ENCODE peak calls at places on chromosomes 6 and 20, in four cellular contexts. C is uterus, K is IMR-90, V is neuronal stem cell. S is an unnamed sample.
A peak's percentile ranks its signal among the peaks of the same experiment; 100 is the strongest.

GRCh38 chr6:56168601-56169000 is 78.8 kb downstream of the COL21A1 start:
- DNase-seq in C (no peak), K (no peak), V (no peak), S (no peak)

GRCh38 chr20:38229376-38230252 is 30.9 kb downstream of the KIAA1755 start:
- DNase-seq in C (no peak), K (no peak), V (no peak), S (no peak)

GRCh38 chr20:41563087-41563486 is 55.1 kb downstream of the CHD6 start:
- DNase-seq in C (no peak), K (peak; percentile 24), V (no peak), S (no peak)

GRCh38 chr6:16800942-16801341 is 39.7 kb upstream of the ATXN1 start:
- DNase-seq in C (no peak), K (peak; percentile 58), V (no peak), S (no peak)

GRCh38 chr6:3838992-3839867 is 9.9 kb upstream of the FAM50B start:
- DNase-seq in C (no peak), K (peak; percentile 57), V (no peak), S (no peak)

GRCh38 chr20:24364464-24364863 is 105.0 kb upstream of the SYNDIG1 start:
- DNase-seq in C (no peak), K (no peak), V (no peak), S (no peak)

GRCh38 chr6:150764638-150765456 is 100.7 kb upstream of the MTHFD1L start:
- DNase-seq in C (no peak), K (no peak), V (no peak), S (no peak)

GRCh38 chr6:100891079-100891478 is 9.9 kb upstream of the ASCC3 start:
- DNase-seq in C (no peak), K (no peak), V (no peak), S (no peak)

GRCh38 chr6:13863699-13864155 is 49.4 kb upstream of the MCUR1 start:
- DNase-seq in C (no peak), K (no peak), V (no peak), S (no peak)

GRCh38 chr6:39804666-39805065 is 12.5 kb downstream of the DAAM2 start:
- DNase-seq in C (no peak), K (peak; percentile 77), V (no peak), S (no peak)

GRCh38 chr6:169652896-169653295 is 48.9 kb downstream of the WDR27 start:
- DNase-seq in C (no peak), K (no peak), V (no peak), S (no peak)

GRCh38 chr20:37226889-37227288 is 34.7 kb downstream of the GHRH start:
- DNase-seq in C (peak; percentile 39), K (peak; percentile 21), V (no peak), S (peak; percentile 58)

GRCh38 chr6:146590492-146590891 is 8.3 kb upstream of the ADGB start:
- DNase-seq in C (no peak), K (no peak), V (no peak), S (no peak)

GRCh38 chr6:137840252-137840651 is 26.8 kb upstream of the TNFAIP3 start:
- DNase-seq in C (no peak), K (no peak), V (no peak), S (no peak)

GRCh38 chr6:38262041-38262440 is 377.7 kb downstream of the BTBD9 start:
- DNase-seq in C (no peak), K (peak; percentile 92), V (peak; percentile 35), S (no peak)

GRCh38 chr6:32969685-32970412 is 1.5 kb downstream of the BRD2 start:
- DNase-seq in C (peak; percentile 96), K (peak; percentile 97), V (peak; percentile 86), S (peak; percentile 81)

GRCh38 chr6:159107451-159108260 is 61.5 kb upstream of the FNDC1 start:
- DNase-seq in C (no peak), K (no peak), V (no peak), S (no peak)

GRCh38 chr6:125191916-125192609 is 38.5 kb downstream of the TPD52L1 start:
- DNase-seq in C (peak; percentile 37), K (peak; percentile 88), V (peak; percentile 31), S (peak; percentile 64)

GRCh38 chr20:45779011-45779915 is 12.4 kb downstream of the WFDC3 start:
- DNase-seq in C (peak; percentile 97), K (peak; percentile 100), V (no peak), S (peak; percentile 90)

GRCh38 chr6:109008061-109008460 is 86.6 kb downstream of the SESN1 start:
- DNase-seq in C (no peak), K (no peak), V (no peak), S (no peak)

GRCh38 chr6:109008951-109009760 is 85.5 kb downstream of the SESN1 start:
- DNase-seq in C (peak; percentile 93), K (peak; percentile 82), V (peak; percentile 89), S (peak; percentile 96)

GRCh38 chr6:109008537-109008950 is 86.1 kb downstream of the SESN1 start:
- DNase-seq in C (no peak), K (peak; percentile 55), V (no peak), S (no peak)

GRCh38 chr6:109007521-109007920 is 87.1 kb downstream of the SESN1 start:
- DNase-seq in C (no peak), K (no peak), V (no peak), S (no peak)

GRCh38 chr6:109006818-109007217 is 87.8 kb downstream of the SESN1 start:
- DNase-seq in C (no peak), K (no peak), V (no peak), S (no peak)
- H3K4me3 ChIP-seq in C (no peak overlapping the region), K (no peak overlapping the region), V (no peak overlapping the region), S (no peak overlapping the region)

GRCh38 chr6:92687278-92687677 is 732.1 kb downstream of the EPHA7 start:
- DNase-seq in C (no peak), K (no peak), V (no peak), S (no peak)
- H3K4me3 ChIP-seq in C (no peak overlapping the region), K (no peak overlapping the region), V (no peak overlapping the region), S (no peak overlapping the region)

DNA sequence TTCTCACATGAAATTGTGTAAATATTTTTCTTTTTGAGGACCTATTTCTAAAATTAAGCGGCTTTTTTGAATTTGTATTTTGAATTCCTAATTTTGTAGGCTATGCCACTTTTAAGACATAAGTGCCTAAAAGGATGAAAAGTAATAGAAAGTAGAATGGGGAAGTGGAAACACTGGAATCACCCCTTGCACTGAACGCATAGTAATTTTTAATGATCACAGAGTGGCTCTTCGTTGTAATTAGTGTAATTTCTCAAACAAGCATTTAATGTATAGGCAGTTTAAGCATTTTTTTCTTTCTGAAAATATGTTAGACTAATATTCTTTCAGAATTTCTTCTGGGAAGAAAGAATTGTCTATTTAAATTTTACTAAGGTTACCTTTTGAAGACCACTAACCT is 73.2 kb downstream of the ARID1B start:
- DNase-seq in C (no peak), K (no peak), V (no peak), S (no peak)
- H3K4me3 ChIP-seq in C (no peak overlapping the region), K (no peak overlapping the region), V (no peak overlapping the region), S (no peak overlapping the region)

DNA sequence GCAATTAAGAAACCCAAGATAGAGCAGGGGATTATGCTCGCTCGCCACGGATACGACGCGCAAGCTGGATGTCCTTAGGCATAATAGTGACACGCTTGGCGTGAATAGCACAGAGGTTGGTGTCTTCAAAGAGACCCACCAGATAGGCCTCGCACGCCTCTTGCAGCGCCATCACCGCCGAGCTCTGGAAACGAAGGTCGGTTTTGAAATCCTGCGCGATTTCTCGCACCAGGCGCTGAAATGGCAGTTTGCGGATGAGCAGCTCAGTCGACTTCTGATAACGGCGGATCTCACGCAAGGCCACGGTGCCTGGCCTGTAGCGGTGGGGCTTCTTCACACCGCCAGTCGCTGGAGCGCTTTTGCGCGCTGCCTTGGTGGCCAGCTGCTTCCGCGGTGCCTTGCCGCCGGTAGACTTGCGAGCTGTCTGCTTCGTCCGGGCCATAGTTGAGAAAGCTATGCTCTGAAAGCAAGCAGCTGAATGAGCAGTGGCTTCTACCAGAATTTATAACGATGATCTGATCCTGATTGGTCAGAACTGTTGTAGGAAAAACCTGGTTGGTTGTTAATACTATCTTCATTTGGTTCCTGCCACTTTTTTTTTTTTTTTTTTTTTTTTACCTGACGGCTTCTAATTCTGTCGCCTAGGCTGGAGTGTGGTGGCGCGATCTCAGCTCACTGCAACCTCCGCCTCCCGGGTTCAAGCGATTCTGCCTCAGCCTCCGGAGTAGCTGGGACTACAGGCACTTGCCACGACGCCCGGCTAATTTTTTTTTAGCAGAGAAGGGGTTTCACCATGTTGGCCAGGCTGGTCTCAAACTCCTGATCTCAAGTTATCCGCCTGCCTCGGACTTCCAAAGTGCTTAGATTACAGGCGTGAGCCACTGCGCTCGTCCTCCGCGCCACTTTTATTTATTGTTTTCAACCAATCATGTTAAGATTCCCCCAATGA is 21.6 kb downstream of the OR2B2 start:
- DNase-seq in C (no peak), K (peak; percentile 97), V (peak; percentile 86), S (no peak)
- H3K4me3 ChIP-seq in C (no peak overlapping the region), K (peak overlapping the region; percentile 43), V (peak overlapping the region; percentile 60), S (peak overlapping the region; percentile 5)

GRCh38 chr6:132252113-132252512 is 149.2 kb downstream of the MOXD1 start:
- DNase-seq in C (no peak), K (no peak), V (no peak), S (no peak)
- H3K4me3 ChIP-seq in C (no peak overlapping the region), K (no peak overlapping the region), V (no peak overlapping the region), S (no peak overlapping the region)

GRCh38 chr6:154157082-154157481 is 118.0 kb downstream of the OPRM1 start:
- DNase-seq in C (no peak), K (no peak), V (no peak), S (no peak)
- H3K4me3 ChIP-seq in C (no peak overlapping the region), K (no peak overlapping the region), V (no peak overlapping the region), S (no peak overlapping the region)